ENCODE peak calls at places on chromosomes 7 and 10, in five cellular contexts. M is aorta, N is neuronal stem cell, F is SK-N-MC, O is GM23338. H is an unnamed sample.

GRCh38 chr10:25226775-25227682 is 52.2 kb downstream of the GPR158 start:
- DNase-seq in M (no peak), N (peak; percentile 24), F (no peak), O (peak; percentile 74), H (no peak)

GRCh38 chr7:2315787-2316186 is 1.5 kb upstream of the SNX8 start:
- DNase-seq in M (no peak), N (no peak), F (no peak), O (no peak), H (no peak)

GRCh38 chr10:133160813-133161471 is 923 bp downstream of the KNDC1 start:
- DNase-seq in M (no peak), N (no peak), F (no peak), O (peak; percentile 47), H (no peak)

GRCh38 chr7:47672267-47672920 is 90.5 kb upstream of the TNS3 start:
- DNase-seq in M (no peak), N (no peak), F (no peak), O (no peak), H (no peak)

GRCh38 chr7:18508441-18509427 is 13.2 kb downstream of the HDAC9 start:
- DNase-seq in M (no peak), N (no peak), F (no peak), O (peak; percentile 60), H (no peak)

GRCh38 chr10:124025638-124026336 is 67.6 kb downstream of the CHST15 start:
- DNase-seq in M (no peak), N (no peak), F (no peak), O (peak; percentile 25), H (no peak)

GRCh38 chr10:117647306-117647705 is 104.8 kb downstream of the EMX2 start:
- DNase-seq in M (no peak), N (no peak), F (no peak), O (no peak), H (no peak)

GRCh38 chr10:85610381-85611092 is 756.1 kb downstream of the GRID1 start:
- DNase-seq in M (no peak), N (no peak), F (no peak), O (no peak), H (no peak)

GRCh38 chr10:17043586-17043985 is 86.0 kb downstream of the CUBN start:
- DNase-seq in M (no peak), N (no peak), F (no peak), O (no peak), H (no peak)

GRCh38 chr7:958221-959200 is 4.0 kb upstream of the ADAP1 start:
- DNase-seq in M (peak; percentile 42), N (no peak), F (no peak), O (peak; percentile 51), H (no peak)

GRCh38 chr7:1946461-1947450 is 276.7 kb downstream of the ELFN1 start:
- DNase-seq in M (peak; percentile 44), N (no peak), F (no peak), O (no peak), H (no peak)

GRCh38 chr7:111561909-111562732 is at the start of gene IMMP2L:
- DNase-seq in M (peak; percentile 92), N (peak; percentile 76), F (no peak), O (peak; percentile 91), H (peak; percentile 70)
- H3K27ac ChIP-seq in M (peak within 1 kb of the TSS; percentile 10), N (no peak within 1 kb of the TSS), F (no peak within 1 kb of the TSS), O (peak within 1 kb of the TSS; percentile 45), H (peak within 1 kb of the TSS; percentile 28)

DNA sequence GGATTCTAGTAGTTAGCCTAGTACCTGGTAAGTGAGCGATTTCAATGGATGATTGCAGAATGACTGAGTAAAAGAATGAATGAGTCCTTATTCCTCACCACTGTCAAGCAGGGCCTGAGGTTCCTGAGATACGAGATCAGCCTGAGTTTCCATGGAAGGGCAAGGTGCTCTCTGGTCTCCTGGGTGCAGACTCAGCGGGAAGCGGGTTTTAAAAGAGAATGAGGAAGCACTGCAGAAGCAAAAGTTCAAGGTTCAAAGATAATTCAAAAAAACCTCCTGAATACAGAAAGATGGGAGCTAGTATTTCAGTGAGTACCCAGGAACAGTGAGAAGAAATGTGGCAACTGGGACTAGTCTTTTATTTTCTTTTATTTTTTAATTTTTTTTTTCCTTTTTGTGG is 4.3 kb downstream of the ZNF3 start:
- DNase-seq in M (no peak), N (no peak), F (no peak), O (no peak), H (no peak)
- H3K27ac ChIP-seq in M (no peak overlapping the region), N (no peak overlapping the region), F (no peak overlapping the region), O (no peak overlapping the region), H (no peak overlapping the region)

DNA sequence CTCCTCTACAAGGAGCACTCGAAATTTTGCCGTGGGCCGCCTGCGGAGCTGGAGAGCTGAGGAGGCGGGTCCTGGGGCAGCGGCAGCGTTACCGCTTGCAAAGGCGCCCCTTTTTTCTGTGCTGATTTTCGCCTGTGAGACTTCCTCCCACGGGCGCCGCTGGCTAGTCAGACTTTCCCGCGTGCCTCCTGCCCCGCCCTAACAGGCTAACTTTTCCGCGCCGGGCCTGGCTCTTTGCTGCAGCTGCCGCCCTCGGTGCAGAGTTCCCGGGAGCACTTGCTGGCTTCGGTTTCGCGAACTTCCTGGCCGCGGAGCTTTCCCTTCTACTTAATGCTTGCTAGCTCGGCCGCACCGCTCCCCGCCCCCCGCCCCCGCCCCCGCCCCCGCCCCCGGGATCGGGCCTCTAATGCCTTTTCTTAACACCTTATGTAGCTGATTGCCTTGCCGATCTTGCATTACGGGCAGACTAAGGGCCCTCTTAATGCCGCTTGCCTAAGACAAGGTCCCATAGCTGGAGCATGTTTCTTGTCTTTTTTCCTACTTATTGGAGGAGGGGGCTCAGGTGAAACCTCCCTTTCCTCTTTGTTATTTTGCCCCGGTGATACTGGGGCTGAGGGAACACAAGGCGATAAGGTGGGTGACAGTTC is 37.9 kb upstream of the RASGEF1A start:
- DNase-seq in M (peak; percentile 87), N (peak; percentile 38), F (no peak), O (peak; percentile 79), H (no peak)
- H3K27ac ChIP-seq in M (no peak overlapping the region), N (no peak overlapping the region), F (no peak overlapping the region), O (no peak overlapping the region), H (no peak overlapping the region)

GRCh38 chr10:110006358-110007170 is 1.2 kb upstream of the ADD3 start:
- DNase-seq in M (peak; percentile 86), N (peak; percentile 31), F (no peak), O (no peak), H (no peak)

GRCh38 chr10:110005716-110006115 is 2.1 kb upstream of the ADD3 start:
- DNase-seq in M (peak; percentile 51), N (no peak), F (no peak), O (peak; percentile 52), H (peak; percentile 31)

GRCh38 chr10:110002801-110003523 is 4.8 kb upstream of the ADD3 start:
- DNase-seq in M (no peak), N (no peak), F (no peak), O (peak; percentile 69), H (no peak)

GRCh38 chr10:110007171-110007700 is 548 bp upstream of the ADD3 start:
- DNase-seq in M (peak; percentile 82), N (no peak), F (no peak), O (no peak), H (peak; percentile 70)

DNA sequence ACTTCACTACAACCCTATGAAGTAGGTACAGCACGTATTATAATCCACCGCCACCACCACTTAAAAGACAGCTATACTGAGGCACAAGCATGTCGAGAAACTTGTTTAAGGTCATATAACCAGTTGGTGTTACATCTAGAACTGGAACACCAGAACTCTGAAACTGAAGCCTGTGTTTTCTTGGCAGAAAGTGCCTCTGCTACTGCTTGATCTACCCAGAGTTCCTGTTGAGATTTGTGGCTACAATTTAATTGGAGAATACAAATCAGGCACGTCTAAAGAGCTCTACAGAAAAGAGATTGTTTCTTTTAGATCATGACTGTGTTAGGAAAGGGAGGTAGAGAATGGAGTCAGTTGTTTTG is 4.3 kb upstream of the ADD3 start:
- DNase-seq in M (no peak), N (no peak), F (no peak), O (no peak), H (no peak)
- H3K27ac ChIP-seq in M (no peak overlapping the region), N (no peak overlapping the region), F (peak overlapping the region; percentile 91), O (peak overlapping the region; percentile 91), H (peak overlapping the region; percentile 24)

H was measured in caudate nucleus.